ENCODE peak calls at places on chromosomes 11 and 22, in five cellular contexts. L is sigmoid colon, O is K562, N is stomach, X is thyroid gland. U is an unnamed sample.

GRCh38 chr22:17853066-17853465 is 78.8 kb upstream of the BID start:
- DNase-seq in O (no peak), L (no peak), X (no peak), N (no peak), U (peak)

GRCh38 chr11:61969838-61970452 is 2.5 kb upstream of the FTH1 start:
- DNase-seq in X (no peak), N (no peak), O (no peak), L (no peak), U (no peak)

GRCh38 chr11:82012276-82012675 is 721.4 kb downstream of the FAM181B start:
- DNase-seq in L (no peak), N (no peak), O (no peak), X (no peak), U (no peak)

GRCh38 chr22:43792905-43793304 is 19.2 kb downstream of the EFCAB6 start:
- DNase-seq in L (no peak), X (no peak), N (no peak), O (no peak), U (no peak)

GRCh38 chr22:35425546-35425945 is 25.6 kb downstream of the MCM5 start:
- DNase-seq in O (no peak), L (no peak), N (no peak), X (peak), U (no peak)

GRCh38 chr11:62747475-62748160 is 6.3 kb downstream of the ZBTB3 start:
- DNase-seq in N (no peak), X (peak), O (no peak), L (no peak), U (no peak)

GRCh38 chr11:93100211-93100610 is 97.6 kb downstream of the SLC36A4 start:
- DNase-seq in X (no peak), O (no peak), N (no peak), L (no peak), U (no peak)

GRCh38 chr11:79694368-79694767 is 253.5 kb upstream of the TENM4 start:
- DNase-seq in X (no peak), O (no peak), L (no peak), N (no peak), U (no peak)

GRCh38 chr11:71286701-71287643 is 34.6 kb upstream of the SHANK2 start:
- DNase-seq in N (peak), O (no peak), X (peak), L (peak), U (no peak)

GRCh38 chr11:116960916-116961315 is 123.5 kb upstream of the APOA1 start:
- DNase-seq in X (peak), O (no peak), L (no peak), N (no peak), U (no peak)

GRCh38 chr22:24554316-24555159 is at the start of gene GUCD1:
- DNase-seq in N (peak), L (no peak), X (peak), O (peak), U (no peak)

GRCh38 chr11:57343825-57344224 is 5.7 kb downstream of the P2RX3 start:
- DNase-seq in O (no peak), L (no peak), N (no peak), X (no peak), U (no peak)

GRCh38 chr11:127470485-127470884 is 469.9 kb upstream of the KIRREL3 start:
- DNase-seq in N (no peak), X (peak), L (no peak), O (no peak), U (no peak)

GRCh38 chr11:68956142-68956541 is 24.6 kb downstream of the MRGPRD start:
- DNase-seq in N (no peak), X (no peak), O (peak), L (peak), U (no peak)

DNA sequence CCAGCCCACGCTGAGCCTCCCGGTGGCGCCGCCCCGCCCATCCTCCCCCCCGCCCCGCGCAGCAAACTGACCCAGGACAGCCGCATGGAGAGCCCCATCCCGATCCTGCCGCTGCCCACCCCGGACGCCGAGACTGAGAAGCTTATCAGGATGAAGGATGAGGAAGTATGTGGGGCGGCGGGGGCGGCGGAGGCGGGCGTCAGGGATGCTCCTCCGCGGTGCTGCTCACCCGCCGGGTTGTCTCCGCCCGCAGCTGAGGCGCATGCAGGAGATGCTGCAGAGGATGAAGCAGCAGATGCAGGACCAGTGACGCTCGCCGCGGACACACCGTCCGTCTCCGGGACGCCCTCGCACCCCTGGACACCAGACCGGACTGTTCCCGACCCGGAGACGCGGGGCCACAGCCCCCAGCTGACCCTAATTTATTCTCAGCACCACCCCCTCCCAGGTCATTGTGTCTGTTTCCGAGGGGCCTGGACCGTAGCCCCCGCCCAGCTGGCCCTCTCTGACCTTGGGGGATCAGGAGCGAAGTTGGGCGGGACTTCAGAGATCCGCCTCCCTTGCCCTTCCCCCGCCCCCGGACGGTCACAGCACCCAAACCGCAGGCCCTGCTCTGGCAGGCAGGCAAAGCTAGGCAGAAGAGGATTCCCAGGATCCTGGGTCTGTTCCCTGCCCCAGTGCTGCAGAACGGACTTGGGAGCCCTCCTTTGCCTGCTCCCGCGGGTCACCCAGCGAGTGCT is 994 bp upstream of the GP1BB start:
- DNase-seq in N (no peak), O (peak), L (no peak), X (no peak), U (no peak)
- H3K4me3 ChIP-seq in N (no peak), O (peak), L (no peak), X (no peak), U (no peak)

DNA sequence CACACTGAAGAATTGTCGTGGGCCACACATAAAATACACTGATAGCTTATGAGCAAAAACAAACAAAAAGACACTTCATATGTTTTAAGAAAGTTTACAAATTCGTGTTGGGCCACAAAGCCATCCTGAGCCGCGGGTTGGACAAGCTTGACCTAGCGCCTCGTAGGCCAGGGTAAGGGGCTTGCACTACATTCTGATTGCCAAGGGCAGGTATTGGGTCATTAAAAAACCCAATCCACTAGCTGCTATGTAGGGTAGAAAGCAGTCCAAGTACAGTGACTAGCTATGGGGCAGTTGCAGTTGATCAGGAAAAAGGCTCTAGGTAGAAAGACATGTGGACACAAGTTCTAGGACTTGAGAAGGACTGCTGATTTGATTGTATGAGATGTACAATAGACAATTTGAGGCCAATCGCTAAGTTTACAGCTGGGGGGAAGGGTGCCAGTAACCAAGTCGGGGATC is 14.0 kb downstream of the KDELR3 start:
- DNase-seq in N (no peak), L (no peak), X (no peak), O (no peak), U (no peak)
- TF ChIP-seq POLR2A in N (no peak), L (no peak), X (no peak), O (no peak), U (no peak)

GRCh38 chr11:36362902-36363301 is 66.8 kb downstream of the PRR5L start:
- DNase-seq in L (no peak), N (no peak), O (no peak), X (no peak), U (no peak)
- H3K27ac ChIP-seq in L (no peak), N (no peak), O (no peak), X (no peak), U (no peak)

GRCh38 chr11:66186470-66186869 is 82.0 kb upstream of the RAB1B start:
- DNase-seq in O (no peak), N (no peak), X (no peak), L (no peak), U (no peak)
- H3K4me3 ChIP-seq in O (no peak), N (no peak), X (no peak), L (no peak), U (no peak)

GRCh38 chr11:15434529-15434928 is 319.8 kb downstream of the INSC start:
- DNase-seq in N (no peak), O (no peak), L (no peak), X (no peak), U (no peak)
- TF ChIP-seq POLR2A in N (no peak), O (no peak), L (no peak), X (no peak), U (no peak)

GRCh38 chr11:46917109-46918086 is 952 bp downstream of the LRP4 start:
- DNase-seq in O (no peak), L (peak), X (no peak), N (no peak), U (no peak)

GRCh38 chr11:46918087-46918751 is at the start of gene LRP4:
- DNase-seq in N (peak), O (peak), L (peak), X (peak), U (peak)

GRCh38 chr11:46916251-46916650 is 2.1 kb downstream of the LRP4 start:
- DNase-seq in X (no peak), N (no peak), O (no peak), L (no peak), U (no peak)

GRCh38 chr11:46914910-46915309 is 3.4 kb downstream of the LRP4 start:
- DNase-seq in O (no peak), X (no peak), L (no peak), N (no peak), U (no peak)

DNA sequence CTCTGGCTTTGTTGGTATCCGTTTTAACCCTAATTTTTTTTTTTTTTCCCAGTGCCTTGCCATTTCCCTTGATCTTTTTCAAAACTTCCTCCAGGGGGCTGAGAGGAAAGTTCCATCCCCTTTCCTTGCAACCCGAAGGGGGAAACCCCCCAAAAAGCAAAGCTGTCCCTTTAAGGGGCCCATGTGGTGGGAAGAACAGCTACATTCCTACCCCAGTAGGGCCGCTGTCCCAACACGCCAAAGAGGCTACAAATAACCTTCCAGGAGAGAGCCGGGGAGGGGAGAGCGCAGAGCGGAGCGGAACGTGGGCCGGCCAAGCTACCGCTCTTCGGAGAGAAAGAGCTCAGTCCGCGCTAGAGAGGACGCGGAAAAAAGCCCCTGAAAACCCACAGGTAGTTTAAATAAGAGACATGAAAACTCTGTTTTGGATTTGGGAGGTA is 1.7 kb downstream of the LRP4 start:
- DNase-seq in O (peak), L (peak), N (peak), X (peak), U (peak)
- H3K27ac ChIP-seq in O (no peak), L (peak), N (peak), X (peak), U (peak)

GRCh38 chr11:986952-987305 is 49.6 kb downstream of the MUC6 start:
- DNase-seq in L (no peak), O (no peak), X (no peak), N (no peak), U (no peak)

GRCh38 chr11:986270-986951 is 50.1 kb downstream of the MUC6 start:
- DNase-seq in N (peak), X (peak), O (no peak), L (no peak), U (no peak)

GRCh38 chr11:985435-985834 is 51.1 kb downstream of the MUC6 start:
- DNase-seq in O (no peak), X (no peak), N (no peak), L (no peak), U (no peak)

GRCh38 chr11:984576-984975 is 51.9 kb downstream of the MUC6 start:
- DNase-seq in N (no peak), O (no peak), X (no peak), L (no peak), U (no peak)

GRCh38 chr11:985848-986247 is 50.7 kb downstream of the MUC6 start:
- DNase-seq in N (no peak), X (no peak), L (no peak), O (no peak), U (no peak)
- H3K4me3 ChIP-seq in N (no peak), X (no peak), L (no peak), O (no peak), U (no peak)

GRCh38 chr11:102633385-102634026 is 8.4 kb upstream of the MMP20 start:
- DNase-seq in O (no peak), N (no peak), L (no peak), X (no peak), U (no peak)
- TF ChIP-seq POLR2A in O (no peak), N (no peak), L (no peak), X (no peak), U (no peak)

U was measured in heart left ventricle.